ENCODE peak calls at places on chromosomes 16 and 17, in five cellular contexts. U is OCI-M1, W is SW480, Q is colonic mucosa, X is KBM-7. H is an unnamed sample.

GRCh38 chr16:53612003-53612402 is 91.7 kb downstream of the RPGRIP1L start:
- DNase-seq in U (no peak), W (peak; percentile 5), Q (peak; percentile 24), X (no peak), H (no peak)

GRCh38 chr17:78875738-78876597 is 27.0 kb downstream of the CEP295NL start:
- DNase-seq in U (no peak), W (peak; percentile 90), Q (no peak), X (peak; percentile 41), H (no peak)

GRCh38 chr16:78684655-78685400 is 585.4 kb downstream of the WWOX start:
- DNase-seq in U (no peak), W (peak; percentile 5), Q (no peak), X (no peak), H (no peak)

GRCh38 chr17:74360993-74361612 is 565 bp downstream of the BTBD17 start:
- DNase-seq in U (no peak), W (peak; percentile 39), Q (no peak), X (no peak), H (no peak)

GRCh38 chr17:15918261-15918660 is 26.7 kb upstream of the ADORA2B start:
- DNase-seq in U (no peak), W (no peak), Q (no peak), X (no peak), H (no peak)

GRCh38 chr17:12727076-12727750 is 61.5 kb downstream of the MYOCD start:
- DNase-seq in U (no peak), W (no peak), Q (no peak), X (no peak), H (no peak)

GRCh38 chr16:86567701-86568571 is 1.3 kb downstream of the FOXC2 start:
- DNase-seq in U (no peak), W (no peak), Q (no peak), X (no peak), H (no peak)

GRCh38 chr17:73031472-73031871 is 61.0 kb downstream of the SLC39A11 start:
- DNase-seq in U (peak; percentile 77), W (no peak), Q (no peak), X (no peak), H (no peak)

GRCh38 chr16:3282103-3282746 is 1.1 kb upstream of the ZNF263 start:
- DNase-seq in U (peak; percentile 92), W (peak; percentile 79), Q (no peak), X (no peak), H (no peak)

GRCh38 chr17:5686246-5686645 is 101.9 kb upstream of the NLRP1 start:
- DNase-seq in U (no peak), W (no peak), Q (no peak), X (no peak), H (no peak)